ENCODE peak calls at places on chromosomes 12 and 14, in five cellular contexts. One of them, this sample, is unnamed. For H3K9me3, the result is how much of the 10 kb centered on the place peaks cover.

GRCh38 chr14:31969371-31969770 is 107.7 kb upstream of the ARHGAP5 start:
- DNase-seq in sigmoid colon: no peak
- DNase-seq in mammary epithelial cell: no peak
- DNase-seq in ovary: no peak
- DNase-seq in CD8-positive, alpha-beta T cell: no peak
- DNase-seq in this sample: no peak

GRCh38 chr14:77026930-77027537 is 1.5 kb downstream of the IRF2BPL start:
- DNase-seq in sigmoid colon: peak
- DNase-seq in mammary epithelial cell: peak
- DNase-seq in ovary: peak
- DNase-seq in CD8-positive, alpha-beta T cell: peak
- DNase-seq in this sample: peak

GRCh38 chr12:23906329-23906728 is 43.1 kb downstream of the SOX5 start:
- DNase-seq in sigmoid colon: no peak
- DNase-seq in mammary epithelial cell: peak
- DNase-seq in ovary: no peak
- DNase-seq in CD8-positive, alpha-beta T cell: no peak
- DNase-seq in this sample: no peak

GRCh38 chr14:50768693-50769092 is 62.3 kb downstream of the NIN start:
- DNase-seq in sigmoid colon: no peak
- DNase-seq in mammary epithelial cell: no peak
- DNase-seq in ovary: no peak
- DNase-seq in CD8-positive, alpha-beta T cell: no peak
- DNase-seq in this sample: no peak

GRCh38 chr14:97486601-97487120 is 689.5 kb downstream of the VRK1 start:
- DNase-seq in sigmoid colon: no peak
- DNase-seq in mammary epithelial cell: no peak
- DNase-seq in ovary: no peak
- DNase-seq in CD8-positive, alpha-beta T cell: no peak
- DNase-seq in this sample: no peak

GRCh38 chr12:105740970-105741725 is 397.6 kb downstream of the NUAK1 start:
- DNase-seq in sigmoid colon: peak
- DNase-seq in mammary epithelial cell: no peak
- DNase-seq in ovary: peak
- DNase-seq in CD8-positive, alpha-beta T cell: no peak
- DNase-seq in this sample: no peak

GRCh38 chr14:70640938-70641547 is 673 bp upstream of the TTC9 start:
- DNase-seq in sigmoid colon: peak
- DNase-seq in mammary epithelial cell: peak
- DNase-seq in ovary: peak
- DNase-seq in CD8-positive, alpha-beta T cell: peak
- DNase-seq in this sample: peak

GRCh38 chr12:4120316-4120920 is 153.1 kb upstream of the CCND2 start:
- DNase-seq in sigmoid colon: peak
- DNase-seq in mammary epithelial cell: no peak
- DNase-seq in ovary: no peak
- DNase-seq in CD8-positive, alpha-beta T cell: no peak
- DNase-seq in this sample: no peak

GRCh38 chr14:91835197-91835919 is 32.0 kb downstream of the TC2N start:
- DNase-seq in sigmoid colon: no peak
- DNase-seq in mammary epithelial cell: peak
- DNase-seq in ovary: no peak
- DNase-seq in CD8-positive, alpha-beta T cell: no peak
- DNase-seq in this sample: peak

GRCh38 chr12:31362115-31362758 is 36.3 kb upstream of the SINHCAF start:
- DNase-seq in sigmoid colon: no peak
- DNase-seq in mammary epithelial cell: peak
- DNase-seq in ovary: no peak
- DNase-seq in CD8-positive, alpha-beta T cell: peak
- DNase-seq in this sample: peak

GRCh38 chr14:60323199-60323891 is 74.3 kb downstream of the PPM1A start:
- DNase-seq in sigmoid colon: no peak
- DNase-seq in mammary epithelial cell: no peak
- DNase-seq in ovary: no peak
- DNase-seq in CD8-positive, alpha-beta T cell: no peak
- DNase-seq in this sample: no peak

GRCh38 chr12:106840217-106840616 is 65.7 kb downstream of the RIC8B start:
- DNase-seq in sigmoid colon: no peak
- DNase-seq in mammary epithelial cell: no peak
- DNase-seq in ovary: no peak
- DNase-seq in CD8-positive, alpha-beta T cell: no peak
- DNase-seq in this sample: no peak

GRCh38 chr14:62251237-62251636 is 489.0 kb downstream of the SNAPC1 start:
- DNase-seq in sigmoid colon: no peak
- DNase-seq in mammary epithelial cell: no peak
- DNase-seq in ovary: no peak
- DNase-seq in CD8-positive, alpha-beta T cell: no peak
- DNase-seq in this sample: no peak

GRCh38 chr14:21408152-21408551 is 24.3 kb upstream of the SUPT16H start:
- DNase-seq in sigmoid colon: no peak
- DNase-seq in mammary epithelial cell: peak
- DNase-seq in ovary: no peak
- DNase-seq in CD8-positive, alpha-beta T cell: no peak
- DNase-seq in this sample: no peak

GRCh38 chr12:4908694-4909396 is 860 bp upstream of the KCNA1 start:
- DNase-seq in sigmoid colon: peak
- DNase-seq in mammary epithelial cell: no peak
- DNase-seq in ovary: no peak
- DNase-seq in CD8-positive, alpha-beta T cell: no peak
- DNase-seq in this sample: no peak

GRCh38 chr12:27178251-27178650 is 65.8 kb upstream of the STK38L start:
- DNase-seq in sigmoid colon: no peak
- DNase-seq in mammary epithelial cell: no peak
- DNase-seq in ovary: no peak
- DNase-seq in CD8-positive, alpha-beta T cell: no peak
- DNase-seq in this sample: no peak

GRCh38 chr12:131261906-131262305 is 308.2 kb downstream of the ADGRD1 start:
- DNase-seq in sigmoid colon: no peak
- DNase-seq in mammary epithelial cell: no peak
- DNase-seq in ovary: no peak
- DNase-seq in CD8-positive, alpha-beta T cell: no peak
- DNase-seq in this sample: no peak

GRCh38 chr14:70648374-70648773 is 6.7 kb downstream of the TTC9 start:
- DNase-seq in sigmoid colon: no peak
- DNase-seq in mammary epithelial cell: no peak
- DNase-seq in ovary: no peak
- DNase-seq in CD8-positive, alpha-beta T cell: no peak
- DNase-seq in this sample: no peak

GRCh38 chr14:100865682-100866591 is 37.6 kb downstream of the RTL1 start:
- DNase-seq in sigmoid colon: peak
- DNase-seq in mammary epithelial cell: no peak
- DNase-seq in ovary: peak
- DNase-seq in CD8-positive, alpha-beta T cell: no peak
- DNase-seq in this sample: no peak

GRCh38 chr14:85257287-85257686 is 272.7 kb upstream of the FLRT2 start:
- DNase-seq in sigmoid colon: no peak
- DNase-seq in mammary epithelial cell: no peak
- DNase-seq in ovary: no peak
- DNase-seq in CD8-positive, alpha-beta T cell: no peak
- DNase-seq in this sample: no peak

GRCh38 chr14:74649167-74649566 is 37.1 kb upstream of the LTBP2 start:
- DNase-seq in sigmoid colon: no peak
- DNase-seq in mammary epithelial cell: peak
- DNase-seq in ovary: no peak
- DNase-seq in CD8-positive, alpha-beta T cell: no peak
- DNase-seq in this sample: no peak

GRCh38 chr14:78232666-78233065 is 62.5 kb downstream of the NRXN3 start:
- DNase-seq in sigmoid colon: no peak
- DNase-seq in mammary epithelial cell: no peak
- DNase-seq in ovary: no peak
- DNase-seq in CD8-positive, alpha-beta T cell: no peak
- DNase-seq in this sample: no peak

GRCh38 chr12:127923501-127923900 is 343.5 kb upstream of the TMEM132C start:
- DNase-seq in sigmoid colon: no peak
- DNase-seq in mammary epithelial cell: no peak
- DNase-seq in ovary: no peak
- DNase-seq in CD8-positive, alpha-beta T cell: no peak
- DNase-seq in this sample: no peak

GRCh38 chr12:34607520-34608195 is 585.4 kb downstream of the ALG10 start:
- DNase-seq in sigmoid colon: peak
- DNase-seq in mammary epithelial cell: no peak
- DNase-seq in ovary: no peak
- DNase-seq in CD8-positive, alpha-beta T cell: no peak
- DNase-seq in this sample: no peak
- H3K9me3 ChIP-seq in sigmoid colon: under half
- H3K9me3 ChIP-seq in mammary epithelial cell: under half
- H3K9me3 ChIP-seq in ovary: under half
- H3K9me3 ChIP-seq in CD8-positive, alpha-beta T cell: under half
- H3K9me3 ChIP-seq in this sample: under half

GRCh38 chr12:100797786-100798580 is 3.4 kb downstream of the ANO4 start:
- DNase-seq in sigmoid colon: no peak
- DNase-seq in mammary epithelial cell: no peak
- DNase-seq in ovary: no peak
- DNase-seq in CD8-positive, alpha-beta T cell: no peak
- DNase-seq in this sample: no peak

GRCh38 chr12:100795193-100796179 is 910 bp downstream of the ANO4 start:
- DNase-seq in sigmoid colon: no peak
- DNase-seq in mammary epithelial cell: no peak
- DNase-seq in ovary: no peak
- DNase-seq in CD8-positive, alpha-beta T cell: no peak
- DNase-seq in this sample: no peak

GRCh38 chr12:100798799-100799198 is 4.2 kb downstream of the ANO4 start:
- DNase-seq in sigmoid colon: no peak
- DNase-seq in mammary epithelial cell: no peak
- DNase-seq in ovary: no peak
- DNase-seq in CD8-positive, alpha-beta T cell: no peak
- DNase-seq in this sample: no peak

GRCh38 chr12:100796616-100797015 is 2.0 kb downstream of the ANO4 start:
- DNase-seq in sigmoid colon: no peak
- DNase-seq in mammary epithelial cell: no peak
- DNase-seq in ovary: no peak
- DNase-seq in CD8-positive, alpha-beta T cell: no peak
- DNase-seq in this sample: no peak

GRCh38 chr12:100797246-100797645 is 2.7 kb downstream of the ANO4 start:
- DNase-seq in sigmoid colon: no peak
- DNase-seq in mammary epithelial cell: no peak
- DNase-seq in ovary: no peak
- DNase-seq in CD8-positive, alpha-beta T cell: no peak
- DNase-seq in this sample: no peak
- H3K9me3 ChIP-seq in sigmoid colon: under half
- H3K9me3 ChIP-seq in mammary epithelial cell: under half
- H3K9me3 ChIP-seq in ovary: under half
- H3K9me3 ChIP-seq in CD8-positive, alpha-beta T cell: under half
- H3K9me3 ChIP-seq in this sample: under half

DNA sequence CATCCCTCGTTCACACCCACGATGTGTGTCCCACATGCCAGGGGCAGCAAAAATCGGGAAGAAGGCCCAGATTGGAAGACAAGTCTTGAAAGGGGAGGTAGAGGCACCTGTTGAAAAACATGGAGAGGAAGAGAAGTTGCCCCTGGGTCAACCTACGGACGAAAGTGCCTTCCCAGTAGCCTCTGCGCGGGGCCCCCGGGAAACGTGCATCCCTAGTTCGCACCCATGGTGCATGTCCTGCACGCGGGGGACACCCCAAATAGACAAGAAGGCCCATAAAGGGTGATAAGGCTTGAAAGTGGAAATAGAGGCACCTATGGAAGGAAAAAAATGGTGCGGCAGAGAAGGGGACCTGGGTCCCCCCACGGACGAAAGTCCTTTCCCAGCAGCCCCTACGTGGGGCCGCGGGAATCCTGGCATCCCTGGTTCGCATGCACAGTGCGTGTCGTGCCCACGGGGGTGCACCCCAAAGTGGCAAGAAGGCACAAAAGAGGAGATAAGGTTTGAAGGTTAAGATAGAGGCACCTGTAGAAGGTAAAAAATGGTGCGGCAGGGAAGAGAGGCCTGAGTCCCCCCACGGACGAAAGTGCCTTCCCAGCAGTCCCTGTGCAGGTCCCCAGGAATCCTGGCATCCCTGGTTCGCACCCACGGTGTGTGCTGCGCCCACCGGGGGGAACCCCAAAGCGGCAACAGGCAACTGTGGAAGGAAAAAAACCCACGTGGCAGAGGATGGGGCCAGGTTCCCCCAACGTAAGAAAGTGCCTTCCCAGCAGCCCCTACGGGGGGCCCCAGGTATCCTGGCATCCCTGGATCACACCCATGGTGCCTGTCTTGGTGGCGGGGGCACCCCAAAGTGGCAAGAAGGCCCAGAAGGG is 278.3 kb downstream of the ALG10 start:
- DNase-seq in sigmoid colon: peak
- DNase-seq in mammary epithelial cell: no peak
- DNase-seq in ovary: no peak
- DNase-seq in CD8-positive, alpha-beta T cell: no peak
- DNase-seq in this sample: no peak
- H3K9me3 ChIP-seq in sigmoid colon: under half
- H3K9me3 ChIP-seq in mammary epithelial cell: half or more
- H3K9me3 ChIP-seq in ovary: under half
- H3K9me3 ChIP-seq in CD8-positive, alpha-beta T cell: under half
- H3K9me3 ChIP-seq in this sample: under half

DNA sequence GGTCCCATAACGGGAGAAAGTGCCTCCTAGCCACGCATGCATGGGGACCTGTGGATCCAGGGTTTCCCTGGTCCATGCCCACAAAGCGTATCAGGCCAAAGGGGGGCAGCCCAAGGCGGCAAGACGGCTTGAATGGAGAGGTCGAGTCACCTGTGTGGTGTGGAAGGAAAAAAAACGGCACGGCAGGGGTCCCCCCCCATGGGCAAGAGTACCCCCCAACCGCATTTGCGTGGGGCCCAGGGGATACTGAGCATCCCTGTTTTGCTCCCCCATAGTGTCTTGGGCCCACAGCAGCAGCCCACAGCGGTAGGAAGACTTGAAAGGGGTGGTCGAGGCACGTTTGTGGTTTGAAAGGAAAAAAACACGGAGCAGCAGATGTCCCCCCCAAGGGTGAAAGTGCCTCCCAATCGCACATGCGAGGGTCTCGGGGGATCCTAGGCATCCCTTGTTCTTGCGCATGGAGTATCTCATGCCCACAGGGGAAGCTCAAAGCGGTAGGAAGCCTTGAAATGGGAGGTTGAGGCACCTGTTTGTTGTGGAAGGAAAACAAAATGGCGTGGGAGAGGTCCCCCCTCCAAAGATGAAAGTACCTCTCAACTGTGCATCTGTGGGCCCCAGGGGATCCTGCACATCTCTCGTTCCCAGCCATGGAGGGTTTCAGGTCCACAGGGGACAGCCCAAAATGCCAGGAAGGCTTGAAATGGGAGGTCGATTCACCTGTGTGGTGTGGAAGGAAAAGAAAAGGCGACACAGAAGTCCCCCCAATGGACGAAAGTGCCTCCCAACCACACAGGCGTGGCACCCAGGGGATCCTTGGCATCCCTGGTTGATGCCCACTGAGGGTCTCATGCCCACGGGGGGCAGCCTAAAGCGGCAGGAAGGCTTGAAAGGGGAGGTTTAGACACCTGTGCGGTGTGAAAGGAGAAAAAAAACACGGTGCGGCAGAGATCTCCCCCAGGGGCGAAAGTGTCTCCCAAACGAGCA is 577.5 kb downstream of the ALG10 start:
- DNase-seq in sigmoid colon: peak
- DNase-seq in mammary epithelial cell: no peak
- DNase-seq in ovary: peak
- DNase-seq in CD8-positive, alpha-beta T cell: no peak
- DNase-seq in this sample: no peak
- H3K9me3 ChIP-seq in sigmoid colon: under half
- H3K9me3 ChIP-seq in mammary epithelial cell: half or more
- H3K9me3 ChIP-seq in ovary: under half
- H3K9me3 ChIP-seq in CD8-positive, alpha-beta T cell: under half
- H3K9me3 ChIP-seq in this sample: under half

This sample was measured in small intestine.